ENCODE peak calls at places on chromosomes 5 and 9, in six cellular contexts. One of them, this sample, is unnamed.

GRCh38 chr5:173140769-173141168 is 3.6 kb upstream of the BNIP1 start:
- DNase-seq in A549: no peak
- DNase-seq in epithelial cell of esophagus: no peak
- DNase-seq in spleen: no peak
- DNase-seq in ovary: no peak
- DNase-seq in colonic mucosa: no peak
- DNase-seq in this sample: no peak

GRCh38 chr9:71944754-71945409 is 33.4 kb downstream of the C9orf85 start:
- DNase-seq in A549: no peak
- DNase-seq in epithelial cell of esophagus: peak
- DNase-seq in spleen: no peak
- DNase-seq in ovary: no peak
- DNase-seq in colonic mucosa: no peak
- DNase-seq in this sample: no peak

GRCh38 chr9:84122572-84122971 is 142.0 kb downstream of the RMI1 start:
- DNase-seq in A549: no peak
- DNase-seq in epithelial cell of esophagus: no peak
- DNase-seq in spleen: no peak
- DNase-seq in ovary: no peak
- DNase-seq in colonic mucosa: no peak
- DNase-seq in this sample: no peak

GRCh38 chr9:21904371-21904770 is 89.8 kb downstream of the CDKN2A start:
- DNase-seq in A549: no peak
- DNase-seq in epithelial cell of esophagus: no peak
- DNase-seq in spleen: no peak
- DNase-seq in ovary: no peak
- DNase-seq in colonic mucosa: no peak
- DNase-seq in this sample: no peak

GRCh38 chr5:80076131-80077101 is 41.3 kb downstream of the THBS4 start:
- DNase-seq in A549: no peak
- DNase-seq in epithelial cell of esophagus: no peak
- DNase-seq in spleen: no peak
- DNase-seq in ovary: no peak
- DNase-seq in colonic mucosa: no peak
- DNase-seq in this sample: no peak

GRCh38 chr9:37174247-37174646 is 53.9 kb downstream of the ZCCHC7 start:
- DNase-seq in A549: no peak
- DNase-seq in epithelial cell of esophagus: no peak
- DNase-seq in spleen: no peak
- DNase-seq in ovary: no peak
- DNase-seq in colonic mucosa: no peak
- DNase-seq in this sample: no peak

GRCh38 chr5:61768692-61769281 is 436.7 kb downstream of the ZSWIM6 start:
- DNase-seq in A549: peak
- DNase-seq in epithelial cell of esophagus: peak
- DNase-seq in spleen: no peak
- DNase-seq in ovary: no peak
- DNase-seq in colonic mucosa: peak
- DNase-seq in this sample: no peak

GRCh38 chr5:57277085-57277484 is 103.2 kb downstream of the GPBP1 start:
- DNase-seq in A549: peak
- DNase-seq in epithelial cell of esophagus: peak
- DNase-seq in spleen: no peak
- DNase-seq in ovary: no peak
- DNase-seq in colonic mucosa: no peak
- DNase-seq in this sample: no peak

GRCh38 chr9:119370816-119371215 is 1.6 kb upstream of the BRINP1 start:
- DNase-seq in A549: peak
- DNase-seq in epithelial cell of esophagus: peak
- DNase-seq in spleen: no peak
- DNase-seq in ovary: no peak
- DNase-seq in colonic mucosa: peak
- DNase-seq in this sample: peak

GRCh38 chr5:160325716-160326115 is 13.4 kb upstream of the CCNJL start:
- DNase-seq in A549: no peak
- DNase-seq in epithelial cell of esophagus: no peak
- DNase-seq in spleen: no peak
- DNase-seq in ovary: no peak
- DNase-seq in colonic mucosa: no peak
- DNase-seq in this sample: no peak

GRCh38 chr9:99859395-99859980 is 37.8 kb downstream of the NR4A3 start:
- DNase-seq in A549: no peak
- DNase-seq in epithelial cell of esophagus: peak
- DNase-seq in spleen: no peak
- DNase-seq in ovary: no peak
- DNase-seq in colonic mucosa: no peak
- DNase-seq in this sample: no peak

GRCh38 chr9:80622508-80622907 is 1050.7 kb downstream of the TLE4 start:
- DNase-seq in A549: no peak
- DNase-seq in epithelial cell of esophagus: no peak
- DNase-seq in spleen: no peak
- DNase-seq in ovary: no peak
- DNase-seq in colonic mucosa: no peak
- DNase-seq in this sample: no peak

GRCh38 chr5:88829053-88829452 is 53.9 kb downstream of the MEF2C start:
- DNase-seq in A549: no peak
- DNase-seq in epithelial cell of esophagus: no peak
- DNase-seq in spleen: no peak
- DNase-seq in ovary: no peak
- DNase-seq in colonic mucosa: no peak
- DNase-seq in this sample: no peak

GRCh38 chr5:137563646-137564474 is 64.7 kb upstream of the SPOCK1 start:
- DNase-seq in A549: no peak
- DNase-seq in epithelial cell of esophagus: peak
- DNase-seq in spleen: no peak
- DNase-seq in ovary: no peak
- DNase-seq in colonic mucosa: no peak
- DNase-seq in this sample: no peak

DNA sequence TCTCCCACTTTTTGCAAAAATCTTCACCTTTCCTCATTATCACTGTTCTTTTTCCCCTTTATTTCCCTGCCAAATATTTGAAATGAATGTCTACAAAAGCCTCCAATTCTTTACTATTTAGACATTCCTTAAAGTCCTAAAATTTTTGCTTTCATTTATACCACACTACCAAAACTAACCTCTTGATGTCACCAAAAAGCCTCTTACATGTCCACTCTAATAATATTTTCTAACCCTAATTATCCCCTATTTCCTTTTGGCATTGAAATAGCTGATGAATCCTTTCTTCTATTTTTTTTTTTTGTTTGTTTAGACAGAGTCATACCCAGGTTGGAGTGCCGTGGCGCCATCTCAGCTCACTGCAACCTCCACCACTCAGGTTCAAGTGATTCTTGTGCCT is 32.3 kb upstream of the NRG2 start:
- DNase-seq in A549: no peak
- DNase-seq in epithelial cell of esophagus: peak
- DNase-seq in spleen: no peak
- DNase-seq in ovary: no peak
- DNase-seq in colonic mucosa: no peak
- DNase-seq in this sample: no peak
- TF ChIP-seq CTCF in A549: peak
- TF ChIP-seq CTCF in epithelial cell of esophagus: no peak
- TF ChIP-seq CTCF in spleen: peak
- TF ChIP-seq CTCF in ovary: no peak
- TF ChIP-seq CTCF in colonic mucosa: no peak
- TF ChIP-seq CTCF in this sample: no peak

GRCh38 chr5:126477281-126477680 is 54.1 kb downstream of the GRAMD2B start:
- DNase-seq in A549: no peak
- DNase-seq in epithelial cell of esophagus: no peak
- DNase-seq in spleen: no peak
- DNase-seq in ovary: no peak
- DNase-seq in colonic mucosa: no peak
- DNase-seq in this sample: no peak
- TF ChIP-seq CTCF in A549: no peak
- TF ChIP-seq CTCF in epithelial cell of esophagus: no peak
- TF ChIP-seq CTCF in spleen: no peak
- TF ChIP-seq CTCF in ovary: no peak
- TF ChIP-seq CTCF in colonic mucosa: no peak
- TF ChIP-seq CTCF in this sample: no peak

GRCh38 chr9:112111461-112111860 is 63.6 kb downstream of the SUSD1 start:
- DNase-seq in A549: no peak
- DNase-seq in epithelial cell of esophagus: no peak
- DNase-seq in spleen: no peak
- DNase-seq in ovary: no peak
- DNase-seq in colonic mucosa: peak
- DNase-seq in this sample: no peak

GRCh38 chr9:112115109-112115508 is 60.0 kb downstream of the SUSD1 start:
- DNase-seq in A549: no peak
- DNase-seq in epithelial cell of esophagus: no peak
- DNase-seq in spleen: no peak
- DNase-seq in ovary: no peak
- DNase-seq in colonic mucosa: no peak
- DNase-seq in this sample: no peak

GRCh38 chr9:112110773-112111106 is 64.4 kb downstream of the SUSD1 start:
- DNase-seq in A549: no peak
- DNase-seq in epithelial cell of esophagus: no peak
- DNase-seq in spleen: no peak
- DNase-seq in ovary: no peak
- DNase-seq in colonic mucosa: no peak
- DNase-seq in this sample: no peak

GRCh38 chr9:112112519-112112918 is 62.6 kb downstream of the SUSD1 start:
- DNase-seq in A549: peak
- DNase-seq in epithelial cell of esophagus: peak
- DNase-seq in spleen: no peak
- DNase-seq in ovary: no peak
- DNase-seq in colonic mucosa: peak
- DNase-seq in this sample: no peak

GRCh38 chr9:112112941-112113399 is 62.1 kb downstream of the SUSD1 start:
- DNase-seq in A549: peak
- DNase-seq in epithelial cell of esophagus: peak
- DNase-seq in spleen: no peak
- DNase-seq in ovary: no peak
- DNase-seq in colonic mucosa: peak
- DNase-seq in this sample: peak
- TF ChIP-seq CTCF in A549: peak
- TF ChIP-seq CTCF in epithelial cell of esophagus: peak
- TF ChIP-seq CTCF in spleen: peak
- TF ChIP-seq CTCF in ovary: no peak
- TF ChIP-seq CTCF in colonic mucosa: peak
- TF ChIP-seq CTCF in this sample: peak

DNA sequence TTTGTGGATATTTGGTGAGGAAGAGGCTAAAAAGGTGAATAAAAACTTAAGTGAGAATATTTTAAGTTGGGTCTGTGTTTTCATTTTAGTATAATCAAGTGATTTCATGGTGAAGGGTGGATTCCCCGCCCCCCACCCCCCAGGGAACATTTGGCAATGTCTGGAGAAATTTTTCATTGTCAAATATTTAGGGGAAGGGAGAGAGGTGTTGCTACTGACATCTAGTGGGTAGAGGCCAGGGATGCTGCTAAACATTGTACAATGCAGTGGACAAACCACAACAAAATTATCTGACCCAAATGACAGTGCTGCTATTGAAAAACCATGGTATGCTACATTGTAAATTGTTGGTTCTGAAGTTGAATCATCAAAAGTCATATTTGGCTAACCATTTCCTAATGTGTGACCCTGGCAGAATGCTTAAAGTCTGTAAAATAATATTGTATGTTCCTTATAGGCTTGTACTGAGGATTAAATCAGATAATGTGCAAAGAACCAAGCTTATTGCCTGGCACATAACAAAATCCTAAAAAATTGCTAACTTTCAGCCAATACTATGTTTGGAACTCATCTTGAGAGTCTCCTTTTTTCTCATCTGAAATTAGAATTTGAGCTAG is 5.6 kb downstream of the C5orf24 start:
- DNase-seq in A549: no peak
- DNase-seq in epithelial cell of esophagus: peak
- DNase-seq in spleen: no peak
- DNase-seq in ovary: no peak
- DNase-seq in colonic mucosa: no peak
- DNase-seq in this sample: no peak
- TF ChIP-seq CTCF in A549: peak
- TF ChIP-seq CTCF in epithelial cell of esophagus: peak
- TF ChIP-seq CTCF in spleen: no peak
- TF ChIP-seq CTCF in ovary: no peak
- TF ChIP-seq CTCF in colonic mucosa: no peak
- TF ChIP-seq CTCF in this sample: no peak

GRCh38 chr5:16776611-16777251 is 159.4 kb downstream of the MYO10 start:
- DNase-seq in A549: no peak
- DNase-seq in epithelial cell of esophagus: no peak
- DNase-seq in spleen: no peak
- DNase-seq in ovary: no peak
- DNase-seq in colonic mucosa: no peak
- DNase-seq in this sample: no peak
- TF ChIP-seq CTCF in A549: peak
- TF ChIP-seq CTCF in epithelial cell of esophagus: peak
- TF ChIP-seq CTCF in spleen: no peak
- TF ChIP-seq CTCF in ovary: no peak
- TF ChIP-seq CTCF in colonic mucosa: no peak
- TF ChIP-seq CTCF in this sample: peak

DNA sequence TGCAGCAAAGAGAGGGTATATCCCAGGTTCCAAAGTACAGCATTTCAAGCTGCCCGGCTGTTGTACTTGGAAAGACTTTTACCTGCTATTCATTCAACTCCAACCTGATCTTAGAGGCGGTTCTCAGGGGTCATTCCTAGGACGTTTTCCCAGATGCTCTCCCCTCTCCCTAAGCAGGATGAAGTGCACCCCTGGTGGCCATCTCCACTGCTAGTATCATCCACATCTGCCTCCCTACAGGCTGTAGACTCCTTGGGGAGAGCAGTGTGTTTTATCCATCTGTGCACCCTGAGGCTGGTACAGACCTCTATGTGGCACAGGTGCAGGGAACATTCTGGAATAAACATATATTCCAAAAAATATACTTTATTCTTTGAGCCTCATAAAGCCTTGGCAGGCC is 56.8 kb downstream of the PTPN3 start:
- DNase-seq in A549: peak
- DNase-seq in epithelial cell of esophagus: no peak
- DNase-seq in spleen: no peak
- DNase-seq in ovary: no peak
- DNase-seq in colonic mucosa: no peak
- DNase-seq in this sample: no peak
- TF ChIP-seq CTCF in A549: no peak
- TF ChIP-seq CTCF in epithelial cell of esophagus: peak
- TF ChIP-seq CTCF in spleen: no peak
- TF ChIP-seq CTCF in ovary: no peak
- TF ChIP-seq CTCF in colonic mucosa: no peak
- TF ChIP-seq CTCF in this sample: no peak

GRCh38 chr5:110441035-110441434 is 285.4 kb downstream of the TMEM232 start:
- DNase-seq in A549: no peak
- DNase-seq in epithelial cell of esophagus: peak
- DNase-seq in spleen: no peak
- DNase-seq in ovary: no peak
- DNase-seq in colonic mucosa: no peak
- DNase-seq in this sample: no peak
- TF ChIP-seq CTCF in A549: no peak
- TF ChIP-seq CTCF in epithelial cell of esophagus: peak
- TF ChIP-seq CTCF in spleen: no peak
- TF ChIP-seq CTCF in ovary: no peak
- TF ChIP-seq CTCF in colonic mucosa: no peak
- TF ChIP-seq CTCF in this sample: no peak

This sample was measured in pancreas.